ENCODE peak calls at places on chromosomes 2 and 18, in six cellular contexts. One of them, this sample, is unnamed.
A peak's percentile ranks its signal among the peaks of the same experiment; 100 is the strongest.

GRCh38 chr2:75006041-75006440 is 47.6 kb downstream of the POLE4 start:
- DNase-seq in colonic mucosa: no peak
- DNase-seq in OCI-M1: no peak
- DNase-seq in GM10248: no peak
- DNase-seq in C1 segment of cervical spinal cord: no peak
- DNase-seq in mucosa of descending colon: no peak
- DNase-seq in this sample: no peak

GRCh38 chr18:36449451-36449850 is 151.9 kb downstream of the FHOD3 start:
- DNase-seq in colonic mucosa: no peak
- DNase-seq in C1 segment of cervical spinal cord: no peak
- DNase-seq in OCI-M1: no peak
- DNase-seq in GM10248: no peak
- DNase-seq in mucosa of descending colon: no peak
- DNase-seq in this sample: no peak

GRCh38 chr2:85578243-85579180 is 1.1 kb downstream of the VAMP8 start:
- DNase-seq in colonic mucosa: peak; percentile 61
- DNase-seq in mucosa of descending colon: peak; percentile 80
- DNase-seq in C1 segment of cervical spinal cord: peak; percentile 28
- DNase-seq in GM10248: peak; percentile 52
- DNase-seq in OCI-M1: peak; percentile 84
- DNase-seq in this sample: no peak

GRCh38 chr2:217090024-217090473 is 230.2 kb upstream of the TNP1 start:
- DNase-seq in mucosa of descending colon: no peak
- DNase-seq in C1 segment of cervical spinal cord: no peak
- DNase-seq in OCI-M1: peak; percentile 94
- DNase-seq in GM10248: peak; percentile 54
- DNase-seq in colonic mucosa: no peak
- DNase-seq in this sample: no peak

GRCh38 chr2:111617804-111618576 is 266.0 kb downstream of the ANAPC1 start:
- DNase-seq in colonic mucosa: no peak
- DNase-seq in mucosa of descending colon: no peak
- DNase-seq in OCI-M1: no peak
- DNase-seq in C1 segment of cervical spinal cord: no peak
- DNase-seq in GM10248: no peak
- DNase-seq in this sample: no peak

GRCh38 chr18:50218432-50219197 is 23.7 kb upstream of the MYO5B start:
- DNase-seq in colonic mucosa: peak; percentile 50
- DNase-seq in GM10248: peak; percentile 59
- DNase-seq in mucosa of descending colon: no peak
- DNase-seq in OCI-M1: peak; percentile 24
- DNase-seq in C1 segment of cervical spinal cord: no peak
- DNase-seq in this sample: no peak

GRCh38 chr2:232434091-232434490 is 21.9 kb upstream of the ALPI start:
- DNase-seq in C1 segment of cervical spinal cord: no peak
- DNase-seq in GM10248: no peak
- DNase-seq in colonic mucosa: no peak
- DNase-seq in mucosa of descending colon: no peak
- DNase-seq in OCI-M1: no peak
- DNase-seq in this sample: no peak

GRCh38 chr2:86672027-86672545 is 48.0 kb upstream of the RMND5A start:
- DNase-seq in C1 segment of cervical spinal cord: no peak
- DNase-seq in mucosa of descending colon: no peak
- DNase-seq in GM10248: no peak
- DNase-seq in colonic mucosa: no peak
- DNase-seq in OCI-M1: no peak
- DNase-seq in this sample: no peak

GRCh38 chr18:10270160-10270571 is 184.3 kb upstream of the APCDD1 start:
- DNase-seq in OCI-M1: no peak
- DNase-seq in mucosa of descending colon: no peak
- DNase-seq in GM10248: no peak
- DNase-seq in C1 segment of cervical spinal cord: no peak
- DNase-seq in colonic mucosa: no peak
- DNase-seq in this sample: no peak

GRCh38 chr18:22233271-22233670 is 63.9 kb downstream of the GATA6 start:
- DNase-seq in mucosa of descending colon: peak; percentile 72
- DNase-seq in colonic mucosa: peak; percentile 74
- DNase-seq in C1 segment of cervical spinal cord: no peak
- DNase-seq in OCI-M1: no peak
- DNase-seq in GM10248: no peak
- DNase-seq in this sample: no peak

GRCh38 chr2:215870986-215871385 is 142.4 kb downstream of the MREG start:
- DNase-seq in C1 segment of cervical spinal cord: no peak
- DNase-seq in OCI-M1: peak; percentile 76
- DNase-seq in colonic mucosa: no peak
- DNase-seq in mucosa of descending colon: no peak
- DNase-seq in GM10248: no peak
- DNase-seq in this sample: no peak

GRCh38 chr18:48454146-48454796 is 45.1 kb upstream of the ZBTB7C start:
- DNase-seq in colonic mucosa: no peak
- DNase-seq in GM10248: no peak
- DNase-seq in C1 segment of cervical spinal cord: no peak
- DNase-seq in mucosa of descending colon: no peak
- DNase-seq in OCI-M1: no peak
- DNase-seq in this sample: no peak

GRCh38 chr2:94870392-94871225 is 621 bp upstream of the TEKT4 start:
- DNase-seq in colonic mucosa: no peak
- DNase-seq in C1 segment of cervical spinal cord: no peak
- DNase-seq in GM10248: no peak
- DNase-seq in OCI-M1: peak; percentile 24
- DNase-seq in mucosa of descending colon: peak; percentile 51
- DNase-seq in this sample: no peak

GRCh38 chr2:238509151-238509820 is 82.6 kb downstream of the ASB1 start:
- DNase-seq in GM10248: no peak
- DNase-seq in C1 segment of cervical spinal cord: no peak
- DNase-seq in mucosa of descending colon: no peak
- DNase-seq in colonic mucosa: no peak
- DNase-seq in OCI-M1: no peak
- DNase-seq in this sample: no peak

GRCh38 chr2:155099784-155100183 is 401.3 kb downstream of the KCNJ3 start:
- DNase-seq in C1 segment of cervical spinal cord: no peak
- DNase-seq in GM10248: no peak
- DNase-seq in colonic mucosa: no peak
- DNase-seq in OCI-M1: no peak
- DNase-seq in mucosa of descending colon: no peak
- DNase-seq in this sample: no peak

GRCh38 chr18:9992988-9993845 is 79.4 kb downstream of the VAPA start:
- DNase-seq in GM10248: no peak
- DNase-seq in mucosa of descending colon: no peak
- DNase-seq in OCI-M1: no peak
- DNase-seq in colonic mucosa: peak; percentile 13
- DNase-seq in C1 segment of cervical spinal cord: no peak
- DNase-seq in this sample: no peak

GRCh38 chr2:45469314-45470099 is 141.6 kb downstream of the SRBD1 start:
- DNase-seq in OCI-M1: peak; percentile 36
- DNase-seq in mucosa of descending colon: no peak
- DNase-seq in colonic mucosa: no peak
- DNase-seq in GM10248: peak; percentile 12
- DNase-seq in C1 segment of cervical spinal cord: no peak
- DNase-seq in this sample: no peak

GRCh38 chr2:85468096-85468703 is 49.7 kb downstream of the SH2D6 start:
- DNase-seq in mucosa of descending colon: no peak
- DNase-seq in GM10248: no peak
- DNase-seq in C1 segment of cervical spinal cord: no peak
- DNase-seq in OCI-M1: no peak
- DNase-seq in colonic mucosa: no peak
- DNase-seq in this sample: no peak

GRCh38 chr2:231189571-231190495 is 8.6 kb upstream of the ARMC9 start:
- DNase-seq in OCI-M1: no peak
- DNase-seq in colonic mucosa: peak; percentile 44
- DNase-seq in mucosa of descending colon: no peak
- DNase-seq in GM10248: no peak
- DNase-seq in C1 segment of cervical spinal cord: peak; percentile 37
- DNase-seq in this sample: no peak

GRCh38 chr2:113894156-113894743 is 4.4 kb downstream of the ACTR3 start:
- DNase-seq in GM10248: no peak
- DNase-seq in C1 segment of cervical spinal cord: no peak
- DNase-seq in OCI-M1: peak; percentile 32
- DNase-seq in colonic mucosa: no peak
- DNase-seq in mucosa of descending colon: no peak
- DNase-seq in this sample: no peak

GRCh38 chr2:234996467-234997270 is 44.9 kb downstream of the SH3BP4 start:
- DNase-seq in OCI-M1: no peak
- DNase-seq in GM10248: no peak
- DNase-seq in C1 segment of cervical spinal cord: no peak
- DNase-seq in mucosa of descending colon: peak; percentile 45
- DNase-seq in colonic mucosa: no peak
- DNase-seq in this sample: no peak

GRCh38 chr2:39938035-39938835 is 159.2 kb upstream of the THUMPD2 start:
- DNase-seq in colonic mucosa: no peak
- DNase-seq in GM10248: no peak
- DNase-seq in C1 segment of cervical spinal cord: no peak
- DNase-seq in mucosa of descending colon: no peak
- DNase-seq in OCI-M1: peak; percentile 73
- DNase-seq in this sample: no peak

GRCh38 chr2:15956751-15957736 is 16.7 kb downstream of the MYCN start:
- DNase-seq in mucosa of descending colon: no peak
- DNase-seq in colonic mucosa: no peak
- DNase-seq in OCI-M1: no peak
- DNase-seq in C1 segment of cervical spinal cord: no peak
- DNase-seq in GM10248: no peak
- DNase-seq in this sample: no peak

GRCh38 chr2:219155054-219155644 is 5.5 kb downstream of the NHEJ1 start:
- DNase-seq in C1 segment of cervical spinal cord: no peak
- DNase-seq in mucosa of descending colon: no peak
- DNase-seq in colonic mucosa: peak; percentile 53
- DNase-seq in GM10248: peak; percentile 64
- DNase-seq in OCI-M1: peak; percentile 92
- DNase-seq in this sample: no peak

GRCh38 chr2:62189196-62189595 is 6.7 kb upstream of the B3GNT2 start:
- DNase-seq in C1 segment of cervical spinal cord: no peak
- DNase-seq in mucosa of descending colon: no peak
- DNase-seq in colonic mucosa: no peak
- DNase-seq in GM10248: no peak
- DNase-seq in OCI-M1: no peak
- DNase-seq in this sample: no peak

GRCh38 chr2:227796044-227796780 is 17.4 kb upstream of the CCL20 start:
- DNase-seq in OCI-M1: no peak
- DNase-seq in mucosa of descending colon: no peak
- DNase-seq in GM10248: no peak
- DNase-seq in C1 segment of cervical spinal cord: no peak
- DNase-seq in colonic mucosa: peak; percentile 65
- DNase-seq in this sample: no peak

GRCh38 chr18:48831802-48832201 is 119.0 kb downstream of the SMAD7 start:
- DNase-seq in OCI-M1: no peak
- DNase-seq in GM10248: no peak
- DNase-seq in colonic mucosa: no peak
- DNase-seq in C1 segment of cervical spinal cord: no peak
- DNase-seq in mucosa of descending colon: no peak
- DNase-seq in this sample: no peak

GRCh38 chr2:2823061-2823753 is 492.1 kb upstream of the MYT1L start:
- DNase-seq in colonic mucosa: no peak
- DNase-seq in GM10248: no peak
- DNase-seq in mucosa of descending colon: no peak
- DNase-seq in C1 segment of cervical spinal cord: no peak
- DNase-seq in OCI-M1: no peak
- DNase-seq in this sample: no peak

GRCh38 chr2:46334389-46335345 is 37.5 kb downstream of the EPAS1 start:
- DNase-seq in GM10248: no peak
- DNase-seq in C1 segment of cervical spinal cord: no peak
- DNase-seq in OCI-M1: peak; percentile 46
- DNase-seq in mucosa of descending colon: no peak
- DNase-seq in colonic mucosa: no peak
- DNase-seq in this sample: no peak

GRCh38 chr18:35026407-35027061 is 14.7 kb upstream of the MAPRE2 start:
- DNase-seq in C1 segment of cervical spinal cord: no peak
- DNase-seq in colonic mucosa: no peak
- DNase-seq in mucosa of descending colon: no peak
- DNase-seq in GM10248: no peak
- DNase-seq in OCI-M1: peak; percentile 27
- DNase-seq in this sample: no peak

GRCh38 chr18:59267511-59268126 is 5.6 kb downstream of the RAX start:
- DNase-seq in OCI-M1: no peak
- DNase-seq in GM10248: peak; percentile 23
- DNase-seq in mucosa of descending colon: no peak
- DNase-seq in C1 segment of cervical spinal cord: no peak
- DNase-seq in colonic mucosa: no peak
- DNase-seq in this sample: no peak

GRCh38 chr18:58223717-58224424 is 179.8 kb downstream of the NEDD4L start:
- DNase-seq in mucosa of descending colon: no peak
- DNase-seq in colonic mucosa: peak; percentile 77
- DNase-seq in GM10248: no peak
- DNase-seq in OCI-M1: peak; percentile 22
- DNase-seq in C1 segment of cervical spinal cord: no peak
- DNase-seq in this sample: no peak

GRCh38 chr2:83972123-83972522 is 487.0 kb downstream of the SUCLG1 start:
- DNase-seq in GM10248: no peak
- DNase-seq in C1 segment of cervical spinal cord: no peak
- DNase-seq in mucosa of descending colon: no peak
- DNase-seq in colonic mucosa: no peak
- DNase-seq in OCI-M1: peak; percentile 20
- DNase-seq in this sample: no peak

GRCh38 chr2:96485751-96486643 is 19.2 kb downstream of the NEURL3 start:
- DNase-seq in mucosa of descending colon: peak; percentile 84
- DNase-seq in OCI-M1: peak; percentile 86
- DNase-seq in C1 segment of cervical spinal cord: peak; percentile 39
- DNase-seq in GM10248: peak; percentile 89
- DNase-seq in colonic mucosa: peak; percentile 72
- DNase-seq in this sample: peak; percentile 67

GRCh38 chr2:138415891-138416494 is 85.6 kb upstream of the SPOPL start:
- DNase-seq in C1 segment of cervical spinal cord: no peak
- DNase-seq in mucosa of descending colon: no peak
- DNase-seq in colonic mucosa: no peak
- DNase-seq in OCI-M1: no peak
- DNase-seq in GM10248: no peak
- DNase-seq in this sample: no peak

GRCh38 chr2:19021721-19022120 is 336.7 kb downstream of the OSR1 start:
- DNase-seq in C1 segment of cervical spinal cord: no peak
- DNase-seq in OCI-M1: no peak
- DNase-seq in mucosa of descending colon: no peak
- DNase-seq in GM10248: no peak
- DNase-seq in colonic mucosa: no peak
- DNase-seq in this sample: no peak

GRCh38 chr2:22970284-22970975 is 414.5 kb upstream of the KLHL29 start:
- DNase-seq in C1 segment of cervical spinal cord: no peak
- DNase-seq in OCI-M1: no peak
- DNase-seq in colonic mucosa: no peak
- DNase-seq in mucosa of descending colon: no peak
- DNase-seq in GM10248: no peak
- DNase-seq in this sample: no peak

GRCh38 chr2:197705912-197706838 is 1.0 kb downstream of the MARS2 start:
- DNase-seq in colonic mucosa: peak; percentile 43
- DNase-seq in C1 segment of cervical spinal cord: peak; percentile 10
- DNase-seq in OCI-M1: peak; percentile 38
- DNase-seq in GM10248: no peak
- DNase-seq in mucosa of descending colon: no peak
- DNase-seq in this sample: no peak

GRCh38 chr2:120298173-120298835 is 45.7 kb downstream of the RALB start:
- DNase-seq in mucosa of descending colon: no peak
- DNase-seq in colonic mucosa: no peak
- DNase-seq in OCI-M1: peak; percentile 48
- DNase-seq in C1 segment of cervical spinal cord: no peak
- DNase-seq in GM10248: no peak
- DNase-seq in this sample: no peak

This sample was measured in activated T-helper 1 cell treated with anti-CD3 and anti-CD28 coated beads, Interleukin-2, amount 50 U/mL, for 16 hours.